ENCODE peak calls at places on chromosomes 3 and 15, in six cellular contexts. Y, Z, V, L, Q and K are unnamed samples.

GRCh38 chr15:71746719-71747118 is 63.6 kb upstream of the NR2E3 start:
- DNase-seq in L (peak; percentile 45), Z (no peak), Q (no peak), Y (no peak), V (no peak), K (no peak)

GRCh38 chr3:38446812-38447211 is 6.9 kb upstream of the ACVR2B start:
- DNase-seq in Q (no peak), V (no peak), Y (no peak), L (no peak), Z (no peak), K (no peak)

GRCh38 chr3:100753846-100754245 is 44.6 kb downstream of the TFG start:
- DNase-seq in Y (no peak), Q (no peak), V (peak; percentile 44), L (no peak), Z (no peak), K (no peak)

GRCh38 chr3:64502284-64502683 is 185.5 kb downstream of the ADAMTS9 start:
- DNase-seq in Y (no peak), V (peak; percentile 72), L (no peak), Q (no peak), Z (peak; percentile 57), K (no peak)

GRCh38 chr3:57292895-57293526 is 526 bp upstream of the ASB14 start:
- DNase-seq in V (no peak), L (no peak), Z (no peak), Y (no peak), Q (no peak), K (no peak)

GRCh38 chr3:54278960-54279359 is 156.6 kb downstream of the CACNA2D3 start:
- DNase-seq in Q (no peak), Z (no peak), V (no peak), L (peak; percentile 14), Y (no peak), K (no peak)

GRCh38 chr15:101269479-101270223 is 7.6 kb downstream of the SELENOS start:
- DNase-seq in Q (peak; percentile 43), V (no peak), L (peak; percentile 53), Z (no peak), Y (no peak), K (no peak)

GRCh38 chr3:161264771-161265343 is 43.7 kb downstream of the NMD3 start:
- DNase-seq in Q (no peak), L (no peak), Y (no peak), V (no peak), Z (no peak), K (no peak)

GRCh38 chr3:39277893-39278615 is 1.8 kb downstream of the CX3CR1 start:
- DNase-seq in L (no peak), Y (no peak), Q (no peak), Z (no peak), V (no peak), K (no peak)

GRCh38 chr15:64251121-64251520 is 88.3 kb upstream of the PPIB start:
- DNase-seq in L (no peak), Z (no peak), Y (no peak), V (peak; percentile 37), Q (no peak), K (no peak)

GRCh38 chr3:111853071-111853470 is 6.0 kb upstream of the PHLDB2 start:
- DNase-seq in Z (no peak), L (no peak), Y (no peak), Q (no peak), V (no peak), K (no peak)

GRCh38 chr15:86505951-86506350 is 426.3 kb downstream of the AGBL1 start:
- DNase-seq in L (no peak), Q (no peak), Y (no peak), Z (no peak), V (no peak), K (no peak)

GRCh38 chr3:107412376-107412775 is 35.1 kb downstream of the CCDC54 start:
- DNase-seq in L (no peak), Z (peak; percentile 80), Q (no peak), V (no peak), Y (no peak), K (no peak)

GRCh38 chr3:123084192-123084591 is 17.4 kb downstream of the PDIA5 start:
- DNase-seq in Z (no peak), L (no peak), V (no peak), Q (no peak), Y (no peak), K (no peak)

GRCh38 chr3:151925419-151925818 is 52.0 kb downstream of the SUCNR1 start:
- DNase-seq in Q (no peak), L (no peak), V (no peak), Y (no peak), Z (peak; percentile 49), K (no peak)

GRCh38 chr3:131485116-131485515 is 17.7 kb downstream of the MRPL3 start:
- DNase-seq in Y (no peak), V (peak; percentile 37), Z (peak; percentile 2), Q (no peak), L (no peak), K (no peak)

GRCh38 chr3:116445291-116445841 is at the start of gene LSAMP:
- DNase-seq in Z (no peak), L (no peak), V (peak; percentile 53), Q (no peak), Y (no peak), K (no peak)

GRCh38 chr3:74402821-74403220 is 211.6 kb downstream of the CNTN3 start:
- DNase-seq in Q (no peak), L (no peak), V (no peak), Y (no peak), Z (no peak), K (no peak)

GRCh38 chr15:69997701-69998273 is 99.9 kb downstream of the TLE3 start:
- DNase-seq in L (peak; percentile 70), Z (peak; percentile 35), Q (peak; percentile 21), V (peak; percentile 33), Y (peak; percentile 91), K (no peak)

DNA sequence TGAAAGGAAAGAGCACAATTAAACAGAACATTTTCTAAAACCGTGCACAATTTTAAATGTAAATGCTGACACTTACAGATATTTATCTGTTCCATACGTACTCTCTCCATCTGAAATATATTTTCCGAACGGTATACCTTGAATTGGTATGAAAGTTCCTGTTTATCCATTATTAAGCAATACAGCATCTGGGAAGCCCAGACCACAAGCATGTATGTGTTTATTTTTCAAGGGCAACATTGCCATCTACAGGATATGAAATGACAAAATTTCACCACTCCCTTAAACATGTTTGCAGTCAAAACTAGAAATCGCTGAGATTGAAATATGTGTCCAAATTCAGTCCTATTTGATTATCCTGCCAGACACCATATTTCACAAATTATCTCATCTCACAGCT is 533.5 kb downstream of the TBL1XR1 start:
- DNase-seq in Y (peak; percentile 65), Q (no peak), V (peak; percentile 68), L (peak; percentile 42), Z (peak; percentile 79), K (no peak)
- TF ChIP-seq CTCF in Y (peak; percentile 69), Q (no peak), V (peak; percentile 34), L (peak; percentile 32), Z (peak; percentile 47), K (peak; percentile 26)

DNA sequence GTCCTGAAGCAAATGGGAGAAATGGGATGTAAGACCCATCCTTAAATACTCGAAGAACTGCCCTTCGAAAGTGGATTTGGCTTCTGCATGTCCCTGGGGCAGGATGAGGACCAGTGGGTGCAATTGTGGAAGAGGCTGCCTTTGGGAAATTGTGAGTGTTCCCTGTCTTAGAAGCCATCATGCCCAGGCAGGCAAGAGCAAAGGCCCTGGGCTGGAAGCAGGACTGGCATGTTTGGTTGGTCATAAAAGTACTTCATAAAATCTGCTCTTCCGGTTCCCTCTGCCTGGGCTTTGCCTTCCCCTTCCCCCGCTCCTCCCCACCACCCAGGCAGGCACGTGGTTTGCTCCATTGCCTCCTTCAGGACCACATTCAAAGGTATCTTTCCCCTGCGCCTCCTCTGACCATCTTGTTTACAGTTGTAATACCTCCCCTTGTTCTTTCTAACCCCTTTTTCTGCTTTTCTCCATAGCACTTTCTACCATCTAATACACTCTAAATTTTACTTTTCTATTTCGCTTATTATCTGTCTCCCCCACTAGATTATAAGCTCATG is 8.3 kb downstream of the MINAR1 start:
- DNase-seq in L (no peak), V (no peak), Z (no peak), Q (no peak), Y (no peak), K (no peak)
- TF ChIP-seq CTCF in L (no peak), V (no peak), Z (no peak), Q (no peak), Y (no peak), K (no peak)

GRCh38 chr15:78740904-78741274 is 70.4 kb downstream of the ADAMTS7 start:
- DNase-seq in Q (no peak), L (no peak), Z (no peak), V (no peak), Y (no peak), K (no peak)

GRCh38 chr15:78734441-78735064 is 76.7 kb downstream of the ADAMTS7 start:
- DNase-seq in L (no peak), Y (no peak), V (no peak), Q (no peak), Z (no peak), K (no peak)

GRCh38 chr15:78737187-78737820 is 74.0 kb downstream of the ADAMTS7 start:
- DNase-seq in Q (no peak), Y (no peak), L (no peak), Z (no peak), V (no peak), K (no peak)

GRCh38 chr15:78739206-78739605 is 72.1 kb downstream of the ADAMTS7 start:
- DNase-seq in Z (no peak), L (no peak), Y (no peak), Q (no peak), V (no peak), K (no peak)

DNA sequence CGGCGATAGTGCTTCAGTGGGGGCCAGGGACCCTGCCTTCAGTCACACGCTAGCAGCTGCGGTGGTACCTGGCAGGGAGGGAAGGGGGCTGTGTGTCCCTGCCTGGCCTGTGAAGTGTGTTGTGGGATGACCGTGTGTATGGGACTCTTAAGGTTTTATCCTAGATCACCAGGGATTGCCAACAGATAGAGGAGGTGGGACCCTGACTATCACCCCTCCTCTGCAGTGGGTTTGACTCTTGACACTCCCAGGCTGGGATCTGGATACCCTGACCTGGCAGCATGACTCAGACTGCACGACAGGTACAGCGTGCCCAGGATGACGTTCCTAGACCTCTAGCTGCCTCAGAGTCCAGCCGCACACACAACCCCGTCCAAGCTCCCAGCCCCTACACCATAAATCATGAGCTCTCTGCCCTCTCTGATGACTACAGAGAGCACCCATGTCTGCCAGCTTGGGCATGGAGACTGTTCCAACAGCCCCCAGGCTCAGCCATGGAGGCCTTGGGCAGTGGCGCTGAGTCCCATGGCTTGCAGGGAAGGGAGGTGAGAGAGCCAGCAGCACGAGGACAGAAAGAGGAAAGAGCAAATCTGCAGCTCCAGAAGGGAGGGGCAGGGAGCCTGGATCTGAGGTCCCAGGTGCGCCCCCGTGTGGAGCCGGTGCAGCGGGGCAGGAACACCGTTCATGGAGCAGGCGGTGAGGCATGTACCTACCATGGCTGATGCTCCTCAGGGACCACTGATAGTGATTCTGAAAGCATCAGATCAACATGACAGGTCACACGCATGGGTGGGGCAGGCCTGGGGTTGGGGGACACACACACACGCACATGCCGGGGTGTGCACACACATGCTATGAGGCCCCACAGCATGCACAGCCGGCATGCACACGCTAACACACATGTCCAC is 71.0 kb downstream of the ADAMTS7 start:
- DNase-seq in V (no peak), Y (no peak), Z (peak; percentile 36), L (peak; percentile 88), Q (no peak), K (no peak)
- TF ChIP-seq CTCF in V (peak; percentile 55), Y (peak; percentile 63), Z (peak; percentile 36), L (peak; percentile 69), Q (no peak), K (peak; percentile 72)

DNA sequence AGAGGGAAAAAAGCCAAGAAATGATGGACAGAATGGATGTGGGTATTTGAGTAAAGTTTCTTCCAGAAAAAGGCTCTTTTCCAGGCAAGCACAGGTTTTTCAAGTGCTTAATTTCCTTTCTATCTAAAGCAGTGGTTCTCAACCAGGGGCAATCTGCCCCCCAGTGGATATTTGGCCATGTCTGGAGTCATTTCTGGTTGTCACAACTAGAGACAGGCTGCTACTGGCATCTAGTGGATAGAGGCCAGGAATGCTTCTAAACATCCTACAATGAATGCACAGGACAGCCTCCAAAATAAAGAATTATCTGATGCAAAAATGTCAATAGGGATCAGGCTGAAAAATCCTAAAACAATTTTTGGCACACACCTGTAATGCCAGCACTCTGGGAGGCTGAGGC is 23.9 kb downstream of the SEC22C start:
- DNase-seq in L (no peak), Q (no peak), Y (no peak), V (no peak), Z (no peak), K (no peak)
- TF ChIP-seq CTCF in L (no peak), Q (no peak), Y (peak; percentile 41), V (no peak), Z (no peak), K (peak; percentile 25)